ENCODE peak calls at places on chromosomes 13 and 19, in seven cellular contexts. N is activated gamma-delta T cell; R is activated naive CD8-positive, alpha-beta T cell treated with anti-CD3 and anti-CD28 coated beads, Interleukin-2, amount 50 U/mL, for 24 hours; D is astrocyte of the cerebellum; H is GDM1; S is activated T-cell treated with anti-CD3 and anti-CD28 coated beads for 24 hours; K is neural crest cell. P is an unnamed sample.
A peak's percentile ranks its signal among the peaks of the same experiment; 100 is the strongest.

GRCh38 chr13:40187324-40187795 is 479.1 kb downstream of the FOXO1 start:
- DNase-seq in D (no peak), H (no peak), S (peak; percentile 51), R (peak; percentile 41), K (no peak), N (no peak), P (no peak)

GRCh38 chr13:40668335-40668734 is 1.9 kb upstream of the FOXO1 start:
- DNase-seq in S (no peak), N (no peak), K (no peak), H (no peak), R (peak; percentile 56), D (no peak), P (peak; percentile 84)

GRCh38 chr13:94595006-94595942 is 678 bp downstream of the TGDS start:
- DNase-seq in D (no peak), H (no peak), K (peak; percentile 4), N (no peak), S (peak; percentile 20), R (peak; percentile 37), P (peak; percentile 13)

GRCh38 chr13:67367385-67367784 is 137.2 kb upstream of the PCDH9 start:
- DNase-seq in D (no peak), N (no peak), K (no peak), H (no peak), S (no peak), R (no peak), P (no peak)

GRCh38 chr13:32726374-32727037 is 140.3 kb downstream of the PDS5B start:
- DNase-seq in K (no peak), R (no peak), N (no peak), D (no peak), H (no peak), S (no peak), P (no peak)

GRCh38 chr13:60398949-60399589 is 2.0 kb downstream of the TDRD3 start:
- DNase-seq in R (no peak), D (no peak), N (no peak), H (no peak), K (no peak), S (no peak), P (no peak)

GRCh38 chr13:109744512-109745051 is 41.8 kb downstream of the IRS2 start:
- DNase-seq in N (no peak), D (no peak), R (no peak), S (no peak), H (no peak), K (no peak), P (no peak)

GRCh38 chr13:23743269-23743668 is 145.9 kb downstream of the MIPEP start:
- DNase-seq in N (no peak), K (no peak), S (no peak), D (no peak), R (no peak), H (no peak), P (no peak)

GRCh38 chr19:34733266-34733825 is 697 bp upstream of the ZNF181 start:
- DNase-seq in K (no peak), R (no peak), D (no peak), N (no peak), S (no peak), H (peak; percentile 79), P (peak; percentile 70)

GRCh38 chr19:16315825-16316505 is 8.7 kb upstream of the KLF2 start:
- DNase-seq in S (no peak), K (no peak), D (peak; percentile 89), R (no peak), N (no peak), H (no peak), P (no peak)

GRCh38 chr19:13099073-13099999 is 3.3 kb downstream of the LYL1 start:
- DNase-seq in D (no peak), H (peak; percentile 83), R (peak; percentile 76), S (peak; percentile 57), N (peak; percentile 66), K (no peak), P (peak; percentile 70)

GRCh38 chr13:45396548-45397095 is 21.6 kb downstream of the SLC25A30 start:
- DNase-seq in S (no peak), R (no peak), H (peak; percentile 94), N (no peak), D (no peak), K (no peak), P (no peak)

GRCh38 chr13:73740681-73741080 is 393.5 kb downstream of the KLF12 start:
- DNase-seq in R (no peak), D (no peak), N (no peak), K (no peak), H (no peak), S (no peak), P (no peak)

GRCh38 chr19:10290876-10291553 is 1.3 kb downstream of the ICAM5 start:
- DNase-seq in S (no peak), H (peak; percentile 56), R (peak; percentile 66), N (peak; percentile 31), D (no peak), K (no peak), P (peak; percentile 42)

GRCh38 chr19:10424011-10424637 is 3.8 kb downstream of the PDE4A start:
- DNase-seq in D (no peak), S (peak; percentile 51), R (peak; percentile 80), H (peak; percentile 67), K (peak; percentile 89), N (peak; percentile 29), P (peak; percentile 74)

GRCh38 chr13:42878721-42879120 is 97.3 kb downstream of the FAM216B start:
- DNase-seq in S (no peak), D (no peak), H (no peak), K (no peak), N (no peak), R (no peak), P (no peak)

GRCh38 chr19:29620931-29621351 is 14.9 kb downstream of the POP4 start:
- DNase-seq in K (no peak), R (peak; percentile 79), S (peak; percentile 58), N (no peak), H (no peak), D (no peak), P (no peak)

GRCh38 chr19:41325947-41326706 is 16.2 kb downstream of the CCDC97 start:
- DNase-seq in D (no peak), R (no peak), N (no peak), K (no peak), H (no peak), S (no peak), P (peak; percentile 78)

GRCh38 chr13:83352391-83352790 is 529.9 kb downstream of the SLITRK1 start:
- DNase-seq in H (no peak), N (no peak), R (no peak), D (no peak), K (no peak), S (no peak), P (no peak)

GRCh38 chr19:7705387-7706187 is 3.7 kb upstream of the FCER2 start:
- DNase-seq in H (peak; percentile 40), D (no peak), K (no peak), S (peak; percentile 70), R (peak; percentile 84), N (no peak), P (peak; percentile 71)

GRCh38 chr13:68697551-68697950 is 1410.1 kb upstream of the ATXN8OS start:
- DNase-seq in R (no peak), D (no peak), K (no peak), N (no peak), S (no peak), H (no peak), P (no peak)

GRCh38 chr19:30227661-30228112 is 144.5 kb upstream of the ZNF536 start:
- DNase-seq in D (peak; percentile 5), N (no peak), H (peak; percentile 24), R (peak; percentile 69), S (peak; percentile 34), K (peak; percentile 79), P (peak; percentile 41)

GRCh38 chr13:55155046-55155445 is 1985.7 kb upstream of the PRR20A start:
- DNase-seq in R (no peak), K (no peak), S (no peak), D (no peak), N (no peak), H (no peak), P (no peak)

GRCh38 chr19:4173479-4174211 is 8.7 kb downstream of the SIRT6 start:
- DNase-seq in H (no peak), N (no peak), D (no peak), K (no peak), S (no peak), R (no peak), P (no peak)

GRCh38 chr19:52248256-52248655 is 21.1 kb upstream of the ZNF766 start:
- DNase-seq in H (peak; percentile 4), D (no peak), R (peak; percentile 64), N (no peak), S (peak; percentile 43), K (peak; percentile 20), P (peak; percentile 28)

GRCh38 chr13:69623973-69624372 is 483.7 kb upstream of the ATXN8OS start:
- DNase-seq in D (no peak), R (no peak), K (no peak), H (no peak), N (no peak), S (no peak), P (no peak)

GRCh38 chr13:20461481-20461859 is 64.2 kb downstream of the CRYL1 start:
- DNase-seq in H (no peak), R (peak; percentile 51), S (peak; percentile 25), N (no peak), D (peak; percentile 27), K (no peak), P (no peak)

GRCh38 chr19:48059331-48059730 is 15.5 kb upstream of the CABP5 start:
- DNase-seq in H (no peak), N (no peak), R (no peak), K (no peak), S (no peak), D (no peak), P (no peak)